ENCODE peak calls at places on chromosomes 11 and 22, in seven cellular contexts. One of them, this sample, is unnamed.
A peak's percentile ranks its signal among the peaks of the same experiment; 100 is the strongest.

GRCh38 chr22:44354288-44354687 is 41.5 kb upstream of the SHISAL1 start:
- DNase-seq in sigmoid colon: peak; percentile 47
- DNase-seq in tibial nerve: no peak
- DNase-seq in testis: no peak
- DNase-seq in transverse colon: no peak
- DNase-seq in lower leg skin: peak; percentile 80
- DNase-seq in IMR-90: no peak
- DNase-seq in this sample: no peak

GRCh38 chr11:46348566-46348981 is 1.3 kb downstream of the DGKZ start:
- DNase-seq in testis: no peak
- DNase-seq in tibial nerve: no peak
- DNase-seq in sigmoid colon: no peak
- DNase-seq in IMR-90: no peak
- DNase-seq in lower leg skin: no peak
- DNase-seq in transverse colon: peak; percentile 39
- DNase-seq in this sample: no peak

GRCh38 chr11:64334764-64335741 is 5.0 kb upstream of the CCDC88B start:
- DNase-seq in sigmoid colon: no peak
- DNase-seq in transverse colon: peak; percentile 78
- DNase-seq in lower leg skin: no peak
- DNase-seq in testis: no peak
- DNase-seq in tibial nerve: no peak
- DNase-seq in IMR-90: peak; percentile 96
- DNase-seq in this sample: peak; percentile 95

GRCh38 chr11:42536961-42537360 is 774.8 kb upstream of the API5 start:
- DNase-seq in lower leg skin: no peak
- DNase-seq in transverse colon: no peak
- DNase-seq in tibial nerve: no peak
- DNase-seq in sigmoid colon: no peak
- DNase-seq in IMR-90: no peak
- DNase-seq in testis: no peak
- DNase-seq in this sample: no peak

GRCh38 chr11:47143322-47143721 is 33.4 kb downstream of the ARFGAP2 start:
- DNase-seq in testis: no peak
- DNase-seq in IMR-90: peak; percentile 97
- DNase-seq in sigmoid colon: peak; percentile 81
- DNase-seq in transverse colon: no peak
- DNase-seq in lower leg skin: peak; percentile 91
- DNase-seq in tibial nerve: peak; percentile 43
- DNase-seq in this sample: peak; percentile 83

GRCh38 chr22:33873186-33873585 is 47.1 kb downstream of the LARGE1 start:
- DNase-seq in testis: peak; percentile 17
- DNase-seq in lower leg skin: no peak
- DNase-seq in tibial nerve: no peak
- DNase-seq in sigmoid colon: peak; percentile 78
- DNase-seq in transverse colon: no peak
- DNase-seq in IMR-90: no peak
- DNase-seq in this sample: no peak

GRCh38 chr11:615453-616319 is at the start of gene IRF7:
- DNase-seq in lower leg skin: peak; percentile 99
- DNase-seq in sigmoid colon: peak; percentile 97
- DNase-seq in IMR-90: peak; percentile 80
- DNase-seq in tibial nerve: peak; percentile 95
- DNase-seq in testis: peak; percentile 96
- DNase-seq in transverse colon: peak; percentile 98
- DNase-seq in this sample: peak; percentile 97

GRCh38 chr22:44438056-44438455 is 60.0 kb downstream of the RTL6 start:
- DNase-seq in IMR-90: no peak
- DNase-seq in transverse colon: no peak
- DNase-seq in lower leg skin: peak; percentile 63
- DNase-seq in tibial nerve: no peak
- DNase-seq in testis: no peak
- DNase-seq in sigmoid colon: peak; percentile 53
- DNase-seq in this sample: no peak

GRCh38 chr11:75337195-75337654 is 14.2 kb downstream of the ARRB1 start:
- DNase-seq in lower leg skin: no peak
- DNase-seq in IMR-90: peak; percentile 60
- DNase-seq in testis: no peak
- DNase-seq in transverse colon: no peak
- DNase-seq in sigmoid colon: peak; percentile 82
- DNase-seq in tibial nerve: no peak
- DNase-seq in this sample: peak; percentile 61

GRCh38 chr11:91932151-91932821 is 292.3 kb upstream of the FAT3 start:
- DNase-seq in sigmoid colon: no peak
- DNase-seq in IMR-90: no peak
- DNase-seq in transverse colon: no peak
- DNase-seq in lower leg skin: peak; percentile 84
- DNase-seq in testis: peak; percentile 14
- DNase-seq in tibial nerve: no peak
- DNase-seq in this sample: no peak

GRCh38 chr11:64643258-64643881 is 52.4 kb downstream of the SLC22A12 start:
- DNase-seq in lower leg skin: no peak
- DNase-seq in transverse colon: no peak
- DNase-seq in testis: peak; percentile 61
- DNase-seq in sigmoid colon: peak; percentile 82
- DNase-seq in tibial nerve: no peak
- DNase-seq in IMR-90: no peak
- DNase-seq in this sample: no peak

GRCh38 chr11:6608011-6608410 is 4.0 kb downstream of the TAF10 start:
- DNase-seq in IMR-90: no peak
- DNase-seq in testis: peak; percentile 4
- DNase-seq in sigmoid colon: peak; percentile 70
- DNase-seq in tibial nerve: no peak
- DNase-seq in transverse colon: no peak
- DNase-seq in lower leg skin: peak; percentile 81
- DNase-seq in this sample: no peak

GRCh38 chr11:6608726-6609501 is 3.1 kb downstream of the TAF10 start:
- DNase-seq in sigmoid colon: peak; percentile 84
- DNase-seq in tibial nerve: no peak
- DNase-seq in transverse colon: no peak
- DNase-seq in lower leg skin: peak; percentile 70
- DNase-seq in testis: peak; percentile 9
- DNase-seq in IMR-90: no peak
- DNase-seq in this sample: no peak

GRCh38 chr11:6604081-6604626 is 580 bp downstream of the ILK start:
- DNase-seq in sigmoid colon: peak; percentile 79
- DNase-seq in lower leg skin: peak; percentile 89
- DNase-seq in IMR-90: peak; percentile 70
- DNase-seq in tibial nerve: peak; percentile 54
- DNase-seq in testis: peak; percentile 72
- DNase-seq in transverse colon: peak; percentile 57
- DNase-seq in this sample: peak; percentile 60

GRCh38 chr11:6607190-6607635 is 3.6 kb downstream of the ILK start:
- DNase-seq in lower leg skin: peak; percentile 5
- DNase-seq in tibial nerve: no peak
- DNase-seq in sigmoid colon: no peak
- DNase-seq in IMR-90: no peak
- DNase-seq in transverse colon: no peak
- DNase-seq in testis: no peak
- DNase-seq in this sample: no peak

DNA sequence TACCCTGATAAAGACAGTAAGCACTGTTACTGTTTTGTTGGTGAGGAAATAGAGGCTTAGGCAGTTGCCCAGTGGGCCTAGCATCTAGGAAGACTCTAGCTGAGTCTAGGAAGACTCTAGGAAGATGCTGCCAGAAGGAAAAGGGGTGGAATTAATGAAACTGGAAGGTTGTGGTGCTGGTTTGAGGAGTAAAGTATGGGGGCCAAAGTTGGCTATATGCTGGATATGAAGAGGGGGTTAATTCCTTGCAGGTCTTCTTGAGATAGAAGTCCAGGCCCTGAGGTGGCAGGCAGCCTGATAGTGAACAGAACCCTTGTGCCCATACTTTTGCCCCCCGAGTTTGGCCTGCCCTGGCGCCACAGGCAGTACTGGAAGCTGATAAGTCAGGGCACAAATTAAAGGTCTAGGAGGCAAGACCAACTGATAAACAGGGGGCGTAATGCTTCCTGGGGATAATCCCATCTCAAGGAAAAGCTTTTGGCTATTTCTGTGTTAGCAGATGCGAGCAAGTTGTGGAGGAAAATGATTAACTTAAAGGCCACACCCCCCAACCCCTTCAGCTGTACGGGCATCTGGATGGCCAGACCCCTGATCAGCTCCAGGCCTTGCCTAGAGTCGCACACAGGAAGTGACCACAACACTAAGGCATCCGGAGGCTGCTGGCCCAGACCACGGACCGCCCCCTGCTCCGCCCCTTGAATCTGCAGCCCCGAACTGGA is 3.1 kb downstream of the ILK start:
- DNase-seq in tibial nerve: peak; percentile 91
- DNase-seq in lower leg skin: peak; percentile 98
- DNase-seq in sigmoid colon: peak; percentile 98
- DNase-seq in transverse colon: peak; percentile 90
- DNase-seq in testis: peak; percentile 95
- DNase-seq in IMR-90: peak; percentile 95
- DNase-seq in this sample: peak; percentile 99
- TF ChIP-seq POLR2A in tibial nerve: peak; percentile 64
- TF ChIP-seq POLR2A in lower leg skin: no peak
- TF ChIP-seq POLR2A in sigmoid colon: peak; percentile 94
- TF ChIP-seq POLR2A in transverse colon: peak; percentile 59
- TF ChIP-seq POLR2A in testis: peak; percentile 70
- TF ChIP-seq POLR2A in IMR-90: no peak
- TF ChIP-seq POLR2A in this sample: peak; percentile 59

GRCh38 chr11:70381872-70382842 is 16.2 kb upstream of the CTTN start:
- DNase-seq in lower leg skin: peak; percentile 52
- DNase-seq in transverse colon: no peak
- DNase-seq in tibial nerve: no peak
- DNase-seq in IMR-90: peak; percentile 95
- DNase-seq in sigmoid colon: peak; percentile 56
- DNase-seq in testis: no peak
- DNase-seq in this sample: peak; percentile 29
- TF ChIP-seq POLR2A in lower leg skin: no peak
- TF ChIP-seq POLR2A in transverse colon: no peak
- TF ChIP-seq POLR2A in tibial nerve: no peak
- TF ChIP-seq POLR2A in IMR-90: no peak
- TF ChIP-seq POLR2A in sigmoid colon: no peak
- TF ChIP-seq POLR2A in testis: no peak
- TF ChIP-seq POLR2A in this sample: no peak

GRCh38 chr22:50529416-50530279 is at the start of gene TYMP:
- DNase-seq in transverse colon: peak; percentile 90
- DNase-seq in IMR-90: no peak
- DNase-seq in testis: no peak
- DNase-seq in sigmoid colon: peak; percentile 86
- DNase-seq in tibial nerve: peak; percentile 40
- DNase-seq in lower leg skin: peak; percentile 95
- DNase-seq in this sample: no peak
- TF ChIP-seq POLR2A in transverse colon: peak; percentile 27
- TF ChIP-seq POLR2A in IMR-90: no peak
- TF ChIP-seq POLR2A in testis: no peak
- TF ChIP-seq POLR2A in sigmoid colon: no peak
- TF ChIP-seq POLR2A in tibial nerve: peak; percentile 31
- TF ChIP-seq POLR2A in lower leg skin: no peak
- TF ChIP-seq POLR2A in this sample: no peak

GRCh38 chr11:61919841-61920631 is 2.7 kb upstream of the RAB3IL1 start:
- DNase-seq in testis: no peak
- DNase-seq in lower leg skin: peak; percentile 87
- DNase-seq in IMR-90: no peak
- DNase-seq in sigmoid colon: peak; percentile 62
- DNase-seq in transverse colon: no peak
- DNase-seq in tibial nerve: no peak
- DNase-seq in this sample: no peak

GRCh38 chr11:61917043-61917356 is 366 bp downstream of the RAB3IL1 start:
- DNase-seq in IMR-90: no peak
- DNase-seq in lower leg skin: no peak
- DNase-seq in testis: no peak
- DNase-seq in transverse colon: no peak
- DNase-seq in sigmoid colon: peak; percentile 69
- DNase-seq in tibial nerve: no peak
- DNase-seq in this sample: no peak

GRCh38 chr11:61919113-61919840 is 1.9 kb upstream of the RAB3IL1 start:
- DNase-seq in sigmoid colon: peak; percentile 57
- DNase-seq in IMR-90: no peak
- DNase-seq in lower leg skin: peak; percentile 82
- DNase-seq in testis: no peak
- DNase-seq in transverse colon: no peak
- DNase-seq in tibial nerve: no peak
- DNase-seq in this sample: no peak

GRCh38 chr11:61918251-61919112 is 1.1 kb upstream of the RAB3IL1 start:
- DNase-seq in tibial nerve: peak; percentile 55
- DNase-seq in IMR-90: no peak
- DNase-seq in lower leg skin: peak; percentile 90
- DNase-seq in sigmoid colon: peak; percentile 78
- DNase-seq in transverse colon: no peak
- DNase-seq in testis: no peak
- DNase-seq in this sample: no peak

GRCh38 chr11:61917357-61918109 is at the start of gene RAB3IL1:
- DNase-seq in IMR-90: no peak
- DNase-seq in lower leg skin: peak; percentile 94
- DNase-seq in testis: peak; percentile 77
- DNase-seq in transverse colon: peak; percentile 55
- DNase-seq in sigmoid colon: peak; percentile 87
- DNase-seq in tibial nerve: peak; percentile 66
- DNase-seq in this sample: peak; percentile 70
- TF ChIP-seq POLR2A in IMR-90: no peak
- TF ChIP-seq POLR2A in lower leg skin: no peak
- TF ChIP-seq POLR2A in testis: no peak
- TF ChIP-seq POLR2A in transverse colon: no peak
- TF ChIP-seq POLR2A in sigmoid colon: no peak
- TF ChIP-seq POLR2A in tibial nerve: peak; percentile 79
- TF ChIP-seq POLR2A in this sample: peak; percentile 39

GRCh38 chr22:26734339-26735018 is 77.1 kb downstream of the MIAT start:
- DNase-seq in testis: no peak
- DNase-seq in IMR-90: no peak
- DNase-seq in lower leg skin: no peak
- DNase-seq in transverse colon: no peak
- DNase-seq in sigmoid colon: no peak
- DNase-seq in tibial nerve: no peak
- DNase-seq in this sample: no peak
- TF ChIP-seq POLR2A in testis: no peak
- TF ChIP-seq POLR2A in IMR-90: no peak
- TF ChIP-seq POLR2A in lower leg skin: no peak
- TF ChIP-seq POLR2A in transverse colon: no peak
- TF ChIP-seq POLR2A in sigmoid colon: no peak
- TF ChIP-seq POLR2A in tibial nerve: no peak
- TF ChIP-seq POLR2A in this sample: no peak

GRCh38 chr22:29265306-29265705 is 2.5 kb downstream of the RHBDD3 start:
- DNase-seq in transverse colon: no peak
- DNase-seq in testis: no peak
- DNase-seq in tibial nerve: no peak
- DNase-seq in IMR-90: no peak
- DNase-seq in lower leg skin: peak; percentile 83
- DNase-seq in sigmoid colon: no peak
- DNase-seq in this sample: no peak

GRCh38 chr22:29267858-29268510 is at the start of the genes EWSR1 and RHBDD3:
- DNase-seq in transverse colon: peak; percentile 96
- DNase-seq in sigmoid colon: peak; percentile 98
- DNase-seq in testis: peak; percentile 96
- DNase-seq in tibial nerve: peak; percentile 94
- DNase-seq in IMR-90: peak; percentile 97
- DNase-seq in lower leg skin: peak; percentile 99
- DNase-seq in this sample: peak; percentile 71

GRCh38 chr22:29267462-29267857 is 321 bp downstream of the RHBDD3 start:
- DNase-seq in tibial nerve: no peak
- DNase-seq in transverse colon: no peak
- DNase-seq in sigmoid colon: no peak
- DNase-seq in IMR-90: no peak
- DNase-seq in testis: no peak
- DNase-seq in lower leg skin: no peak
- DNase-seq in this sample: no peak

GRCh38 chr22:29266564-29267461 is 968 bp downstream of the RHBDD3 start:
- DNase-seq in transverse colon: no peak
- DNase-seq in testis: no peak
- DNase-seq in IMR-90: peak; percentile 11
- DNase-seq in lower leg skin: peak; percentile 86
- DNase-seq in tibial nerve: no peak
- DNase-seq in sigmoid colon: no peak
- DNase-seq in this sample: no peak

GRCh38 chr22:29265929-29266328 is 1.9 kb downstream of the RHBDD3 start:
- DNase-seq in sigmoid colon: no peak
- DNase-seq in testis: no peak
- DNase-seq in transverse colon: no peak
- DNase-seq in lower leg skin: no peak
- DNase-seq in IMR-90: no peak
- DNase-seq in tibial nerve: no peak
- DNase-seq in this sample: no peak
- TF ChIP-seq POLR2A in sigmoid colon: no peak
- TF ChIP-seq POLR2A in testis: no peak
- TF ChIP-seq POLR2A in transverse colon: no peak
- TF ChIP-seq POLR2A in lower leg skin: no peak
- TF ChIP-seq POLR2A in IMR-90: no peak
- TF ChIP-seq POLR2A in tibial nerve: no peak
- TF ChIP-seq POLR2A in this sample: no peak

This sample was measured in H54.